ENCODE peak calls at places on chromosomes 7 and 10, in seven cellular contexts. One of them, this sample, is unnamed.

GRCh38 chr7:50022991-50023390 is 70.1 kb downstream of the ZPBP start:
- DNase-seq in heart right ventricle: no peak
- DNase-seq in foreskin fibroblast: no peak
- DNase-seq in psoas muscle: no peak
- DNase-seq in body of pancreas: no peak
- DNase-seq in naive thymus-derived CD4-positive, alpha-beta T cell: no peak
- DNase-seq in GM06990: peak
- DNase-seq in this sample: no peak

GRCh38 chr10:127151981-127152699 is 44.3 kb downstream of the INSYN2A start:
- DNase-seq in GM06990: no peak
- DNase-seq in foreskin fibroblast: no peak
- DNase-seq in naive thymus-derived CD4-positive, alpha-beta T cell: no peak
- DNase-seq in psoas muscle: no peak
- DNase-seq in body of pancreas: no peak
- DNase-seq in heart right ventricle: no peak
- DNase-seq in this sample: no peak

GRCh38 chr7:156918642-156919041 is 25.7 kb upstream of the LMBR1 start:
- DNase-seq in GM06990: peak
- DNase-seq in heart right ventricle: no peak
- DNase-seq in foreskin fibroblast: no peak
- DNase-seq in naive thymus-derived CD4-positive, alpha-beta T cell: no peak
- DNase-seq in body of pancreas: no peak
- DNase-seq in psoas muscle: no peak
- DNase-seq in this sample: no peak

GRCh38 chr10:110163841-110164240 is 43.6 kb upstream of the MXI1 start:
- DNase-seq in psoas muscle: no peak
- DNase-seq in heart right ventricle: no peak
- DNase-seq in naive thymus-derived CD4-positive, alpha-beta T cell: no peak
- DNase-seq in GM06990: no peak
- DNase-seq in body of pancreas: no peak
- DNase-seq in foreskin fibroblast: no peak
- DNase-seq in this sample: no peak

GRCh38 chr7:41996381-41997035 is 240.5 kb downstream of the GLI3 start:
- DNase-seq in GM06990: no peak
- DNase-seq in psoas muscle: no peak
- DNase-seq in foreskin fibroblast: peak
- DNase-seq in body of pancreas: no peak
- DNase-seq in heart right ventricle: no peak
- DNase-seq in naive thymus-derived CD4-positive, alpha-beta T cell: no peak
- DNase-seq in this sample: peak

GRCh38 chr7:155850001-155850436 is 37.8 kb upstream of the SHH start:
- DNase-seq in GM06990: no peak
- DNase-seq in psoas muscle: no peak
- DNase-seq in body of pancreas: no peak
- DNase-seq in naive thymus-derived CD4-positive, alpha-beta T cell: no peak
- DNase-seq in foreskin fibroblast: no peak
- DNase-seq in heart right ventricle: no peak
- DNase-seq in this sample: no peak

GRCh38 chr7:41316410-41316809 is 386.5 kb downstream of the INHBA start:
- DNase-seq in heart right ventricle: no peak
- DNase-seq in psoas muscle: no peak
- DNase-seq in GM06990: no peak
- DNase-seq in body of pancreas: no peak
- DNase-seq in foreskin fibroblast: no peak
- DNase-seq in naive thymus-derived CD4-positive, alpha-beta T cell: no peak
- DNase-seq in this sample: no peak

GRCh38 chr10:90592903-90593302 is 264.9 kb downstream of the HTR7 start:
- DNase-seq in psoas muscle: no peak
- DNase-seq in heart right ventricle: peak
- DNase-seq in naive thymus-derived CD4-positive, alpha-beta T cell: no peak
- DNase-seq in body of pancreas: peak
- DNase-seq in GM06990: peak
- DNase-seq in foreskin fibroblast: peak
- DNase-seq in this sample: peak

GRCh38 chr10:71970331-71970730 is 6.1 kb downstream of the CHST3 start:
- DNase-seq in GM06990: no peak
- DNase-seq in body of pancreas: no peak
- DNase-seq in foreskin fibroblast: no peak
- DNase-seq in heart right ventricle: no peak
- DNase-seq in naive thymus-derived CD4-positive, alpha-beta T cell: no peak
- DNase-seq in psoas muscle: peak
- DNase-seq in this sample: no peak

GRCh38 chr7:136887317-136887716 is 18.9 kb downstream of the CHRM2 start:
- DNase-seq in heart right ventricle: no peak
- DNase-seq in naive thymus-derived CD4-positive, alpha-beta T cell: no peak
- DNase-seq in psoas muscle: no peak
- DNase-seq in GM06990: no peak
- DNase-seq in foreskin fibroblast: no peak
- DNase-seq in body of pancreas: no peak
- DNase-seq in this sample: no peak

GRCh38 chr7:121286742-121287699 is 41.8 kb upstream of the WNT16 start:
- DNase-seq in heart right ventricle: no peak
- DNase-seq in foreskin fibroblast: no peak
- DNase-seq in naive thymus-derived CD4-positive, alpha-beta T cell: no peak
- DNase-seq in psoas muscle: no peak
- DNase-seq in GM06990: no peak
- DNase-seq in body of pancreas: no peak
- DNase-seq in this sample: no peak

GRCh38 chr7:29289156-29290021 is 94.8 kb downstream of the CHN2 start:
- DNase-seq in foreskin fibroblast: peak
- DNase-seq in heart right ventricle: no peak
- DNase-seq in body of pancreas: peak
- DNase-seq in psoas muscle: peak
- DNase-seq in naive thymus-derived CD4-positive, alpha-beta T cell: no peak
- DNase-seq in GM06990: peak
- DNase-seq in this sample: no peak

GRCh38 chr7:1418505-1419309 is 40.6 kb downstream of the MICALL2 start:
- DNase-seq in naive thymus-derived CD4-positive, alpha-beta T cell: no peak
- DNase-seq in GM06990: no peak
- DNase-seq in foreskin fibroblast: no peak
- DNase-seq in heart right ventricle: no peak
- DNase-seq in body of pancreas: no peak
- DNase-seq in psoas muscle: no peak
- DNase-seq in this sample: peak

GRCh38 chr10:70749756-70750155 is 35.4 kb downstream of the TBATA start:
- DNase-seq in GM06990: no peak
- DNase-seq in naive thymus-derived CD4-positive, alpha-beta T cell: no peak
- DNase-seq in foreskin fibroblast: no peak
- DNase-seq in body of pancreas: no peak
- DNase-seq in psoas muscle: no peak
- DNase-seq in heart right ventricle: no peak
- DNase-seq in this sample: no peak

GRCh38 chr10:69374931-69375306 is 41.8 kb downstream of the TACR2 start:
- DNase-seq in naive thymus-derived CD4-positive, alpha-beta T cell: no peak
- DNase-seq in psoas muscle: no peak
- DNase-seq in GM06990: no peak
- DNase-seq in body of pancreas: no peak
- DNase-seq in heart right ventricle: no peak
- DNase-seq in foreskin fibroblast: no peak
- DNase-seq in this sample: no peak

GRCh38 chr7:122770943-122771342 is 68.2 kb upstream of the RNF148 start:
- DNase-seq in naive thymus-derived CD4-positive, alpha-beta T cell: no peak
- DNase-seq in body of pancreas: no peak
- DNase-seq in foreskin fibroblast: no peak
- DNase-seq in heart right ventricle: no peak
- DNase-seq in GM06990: no peak
- DNase-seq in psoas muscle: no peak
- DNase-seq in this sample: no peak

GRCh38 chr7:101575168-101575567 is 53.9 kb downstream of the MYL10 start:
- DNase-seq in GM06990: no peak
- DNase-seq in naive thymus-derived CD4-positive, alpha-beta T cell: no peak
- DNase-seq in psoas muscle: no peak
- DNase-seq in body of pancreas: no peak
- DNase-seq in foreskin fibroblast: no peak
- DNase-seq in heart right ventricle: no peak
- DNase-seq in this sample: no peak

GRCh38 chr10:15485684-15486316 is 114.7 kb upstream of the FAM171A1 start:
- DNase-seq in psoas muscle: no peak
- DNase-seq in body of pancreas: peak
- DNase-seq in naive thymus-derived CD4-positive, alpha-beta T cell: no peak
- DNase-seq in foreskin fibroblast: peak
- DNase-seq in GM06990: no peak
- DNase-seq in heart right ventricle: peak
- DNase-seq in this sample: no peak

GRCh38 chr7:73717991-73718405 is 1.5 kb downstream of the STX1A start:
- DNase-seq in psoas muscle: no peak
- DNase-seq in GM06990: no peak
- DNase-seq in naive thymus-derived CD4-positive, alpha-beta T cell: no peak
- DNase-seq in foreskin fibroblast: peak
- DNase-seq in heart right ventricle: no peak
- DNase-seq in body of pancreas: peak
- DNase-seq in this sample: no peak
- H3K4me3 ChIP-seq in psoas muscle: peak
- H3K4me3 ChIP-seq in GM06990: peak
- H3K4me3 ChIP-seq in naive thymus-derived CD4-positive, alpha-beta T cell: peak
- H3K4me3 ChIP-seq in foreskin fibroblast: peak
- H3K4me3 ChIP-seq in heart right ventricle: peak
- H3K4me3 ChIP-seq in body of pancreas: no peak
- H3K4me3 ChIP-seq in this sample: no peak

GRCh38 chr10:97771055-97771811 is 566 bp downstream of the SFRP5 start:
- DNase-seq in body of pancreas: no peak
- DNase-seq in heart right ventricle: no peak
- DNase-seq in naive thymus-derived CD4-positive, alpha-beta T cell: no peak
- DNase-seq in GM06990: peak
- DNase-seq in foreskin fibroblast: peak
- DNase-seq in psoas muscle: no peak
- DNase-seq in this sample: no peak

GRCh38 chr10:97774811-97775294 is 3.1 kb upstream of the SFRP5 start:
- DNase-seq in psoas muscle: no peak
- DNase-seq in heart right ventricle: no peak
- DNase-seq in GM06990: no peak
- DNase-seq in body of pancreas: peak
- DNase-seq in naive thymus-derived CD4-positive, alpha-beta T cell: no peak
- DNase-seq in foreskin fibroblast: no peak
- DNase-seq in this sample: no peak

GRCh38 chr10:97770265-97770664 is 1.5 kb downstream of the SFRP5 start:
- DNase-seq in naive thymus-derived CD4-positive, alpha-beta T cell: no peak
- DNase-seq in body of pancreas: no peak
- DNase-seq in GM06990: no peak
- DNase-seq in psoas muscle: no peak
- DNase-seq in heart right ventricle: no peak
- DNase-seq in foreskin fibroblast: no peak
- DNase-seq in this sample: no peak

GRCh38 chr10:97773096-97773495 is 1.3 kb upstream of the SFRP5 start:
- DNase-seq in heart right ventricle: no peak
- DNase-seq in GM06990: no peak
- DNase-seq in body of pancreas: no peak
- DNase-seq in naive thymus-derived CD4-positive, alpha-beta T cell: no peak
- DNase-seq in foreskin fibroblast: no peak
- DNase-seq in psoas muscle: no peak
- DNase-seq in this sample: no peak

DNA sequence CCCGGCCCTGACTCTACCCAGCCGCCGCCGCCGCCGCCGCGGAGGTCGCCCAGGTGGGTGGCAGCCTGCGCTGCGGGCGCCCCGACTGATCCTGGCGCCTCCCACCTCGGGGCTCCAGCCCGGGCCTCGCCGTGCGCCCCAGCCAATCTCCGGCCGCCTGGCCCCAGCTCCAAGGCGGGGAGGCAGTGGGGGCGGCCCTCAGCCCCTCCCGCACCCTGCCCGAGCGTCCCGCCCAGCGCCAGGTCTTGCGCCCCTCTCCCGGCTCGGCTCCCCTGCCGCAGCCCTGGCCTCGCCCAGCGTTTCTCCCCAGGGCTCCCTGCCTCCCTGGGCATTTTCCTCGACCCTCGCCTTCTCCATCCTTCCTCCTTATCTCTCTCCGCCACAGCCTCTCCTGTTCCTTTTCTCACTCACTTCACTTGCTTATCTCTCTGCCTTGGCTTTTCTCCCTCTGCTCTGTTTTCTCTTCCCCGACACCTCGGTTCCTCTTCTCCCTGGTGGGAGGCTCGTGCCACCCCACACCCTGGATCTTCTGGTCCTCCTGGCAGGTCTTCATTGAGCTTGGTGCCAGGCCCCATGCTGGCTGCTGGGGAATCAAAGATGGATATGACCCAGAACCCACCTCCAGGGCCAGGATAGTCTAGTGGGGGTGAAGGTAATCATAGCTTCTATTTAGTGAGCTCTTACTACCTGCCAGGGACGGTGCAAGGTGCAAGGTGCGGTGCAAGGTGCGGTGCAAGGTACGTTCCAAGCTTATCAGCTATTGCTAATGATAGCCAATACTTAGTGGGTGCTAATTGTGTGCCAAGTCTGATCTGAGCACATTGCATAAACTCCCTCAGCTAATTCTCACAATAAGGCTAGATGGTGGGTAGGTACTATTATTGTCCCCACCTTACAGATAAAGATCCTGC is at the start of gene SFRP5:
- DNase-seq in psoas muscle: no peak
- DNase-seq in GM06990: no peak
- DNase-seq in body of pancreas: peak
- DNase-seq in naive thymus-derived CD4-positive, alpha-beta T cell: no peak
- DNase-seq in foreskin fibroblast: no peak
- DNase-seq in heart right ventricle: no peak
- DNase-seq in this sample: no peak
- H3K4me3 ChIP-seq in psoas muscle: peak
- H3K4me3 ChIP-seq in GM06990: no peak
- H3K4me3 ChIP-seq in body of pancreas: peak
- H3K4me3 ChIP-seq in naive thymus-derived CD4-positive, alpha-beta T cell: no peak
- H3K4me3 ChIP-seq in foreskin fibroblast: no peak
- H3K4me3 ChIP-seq in heart right ventricle: peak
- H3K4me3 ChIP-seq in this sample: no peak

GRCh38 chr7:70632400-70632799 is 499.5 kb upstream of the GALNT17 start:
- DNase-seq in heart right ventricle: no peak
- DNase-seq in foreskin fibroblast: no peak
- DNase-seq in GM06990: no peak
- DNase-seq in body of pancreas: no peak
- DNase-seq in psoas muscle: no peak
- DNase-seq in naive thymus-derived CD4-positive, alpha-beta T cell: no peak
- DNase-seq in this sample: no peak
- H3K4me3 ChIP-seq in heart right ventricle: no peak
- H3K4me3 ChIP-seq in foreskin fibroblast: no peak
- H3K4me3 ChIP-seq in GM06990: no peak
- H3K4me3 ChIP-seq in body of pancreas: no peak
- H3K4me3 ChIP-seq in psoas muscle: no peak
- H3K4me3 ChIP-seq in naive thymus-derived CD4-positive, alpha-beta T cell: no peak
- H3K4me3 ChIP-seq in this sample: no peak

GRCh38 chr7:97019710-97020109 is 4.9 kb downstream of the DLX5 start:
- DNase-seq in naive thymus-derived CD4-positive, alpha-beta T cell: no peak
- DNase-seq in GM06990: no peak
- DNase-seq in body of pancreas: no peak
- DNase-seq in psoas muscle: no peak
- DNase-seq in foreskin fibroblast: no peak
- DNase-seq in heart right ventricle: no peak
- DNase-seq in this sample: no peak

GRCh38 chr7:97020601-97021442 is 3.8 kb downstream of the DLX5 start:
- DNase-seq in foreskin fibroblast: no peak
- DNase-seq in body of pancreas: no peak
- DNase-seq in psoas muscle: no peak
- DNase-seq in GM06990: no peak
- DNase-seq in heart right ventricle: no peak
- DNase-seq in naive thymus-derived CD4-positive, alpha-beta T cell: no peak
- DNase-seq in this sample: no peak

GRCh38 chr7:97018775-97019535 is 5.7 kb downstream of the DLX5 start:
- DNase-seq in foreskin fibroblast: no peak
- DNase-seq in body of pancreas: no peak
- DNase-seq in psoas muscle: no peak
- DNase-seq in GM06990: no peak
- DNase-seq in naive thymus-derived CD4-positive, alpha-beta T cell: no peak
- DNase-seq in heart right ventricle: no peak
- DNase-seq in this sample: no peak

GRCh38 chr7:97022451-97023306 is 2.0 kb downstream of the DLX5 start:
- DNase-seq in psoas muscle: no peak
- DNase-seq in foreskin fibroblast: no peak
- DNase-seq in naive thymus-derived CD4-positive, alpha-beta T cell: no peak
- DNase-seq in GM06990: no peak
- DNase-seq in body of pancreas: no peak
- DNase-seq in heart right ventricle: no peak
- DNase-seq in this sample: no peak

GRCh38 chr7:97021443-97022261 is 3.0 kb downstream of the DLX5 start:
- DNase-seq in body of pancreas: no peak
- DNase-seq in foreskin fibroblast: no peak
- DNase-seq in GM06990: no peak
- DNase-seq in heart right ventricle: no peak
- DNase-seq in psoas muscle: no peak
- DNase-seq in naive thymus-derived CD4-positive, alpha-beta T cell: no peak
- DNase-seq in this sample: no peak
- H3K4me3 ChIP-seq in body of pancreas: no peak
- H3K4me3 ChIP-seq in foreskin fibroblast: no peak
- H3K4me3 ChIP-seq in GM06990: no peak
- H3K4me3 ChIP-seq in heart right ventricle: no peak
- H3K4me3 ChIP-seq in psoas muscle: peak
- H3K4me3 ChIP-seq in naive thymus-derived CD4-positive, alpha-beta T cell: no peak
- H3K4me3 ChIP-seq in this sample: no peak

This sample was measured in MM.1S.